ENCODE peak calls at places on chromosome 5, in six cellular contexts. G is tibial artery; T is effector memory CD4-positive, alpha-beta T cell; H is H7; M is HepG2; Z is NT2/D1. L is an unnamed sample. For H3K27me3, the result is how much of the 10 kb centered on the place peaks cover.

GRCh38 chr5:31827862-31828261 is 188.9 kb downstream of the PDZD2 start:
- DNase-seq in Z (no peak), G (no peak), M (no peak), T (no peak), H (no peak), L (peak)

GRCh38 chr5:16671208-16671607 is 54.4 kb upstream of the RETREG1 start:
- DNase-seq in M (no peak), G (no peak), H (no peak), T (no peak), Z (no peak), L (no peak)

GRCh38 chr5:179373101-179373934 is 28.1 kb upstream of the ADAMTS2 start:
- DNase-seq in G (no peak), H (peak), T (no peak), Z (no peak), M (no peak), L (no peak)

GRCh38 chr5:107204413-107204812 is 466.3 kb downstream of the EFNA5 start:
- DNase-seq in M (no peak), T (no peak), G (no peak), Z (no peak), H (no peak), L (no peak)

GRCh38 chr5:10885026-10885425 is 124.0 kb upstream of the DAP start:
- DNase-seq in Z (no peak), T (no peak), G (no peak), H (no peak), M (no peak), L (peak)

GRCh38 chr5:87579678-87580077 is 166.9 kb upstream of the CCNH start:
- DNase-seq in T (no peak), G (no peak), Z (no peak), H (no peak), M (no peak), L (no peak)

GRCh38 chr5:123422433-123423277 is 548 bp downstream of the CEP120 start:
- DNase-seq in G (no peak), Z (no peak), M (peak), H (no peak), T (peak), L (peak)

GRCh38 chr5:64384761-64385160 is 121.1 kb upstream of the RGS7BP start:
- DNase-seq in Z (no peak), G (no peak), T (no peak), M (peak), H (peak), L (peak)

GRCh38 chr5:68252678-68253520 is 37.3 kb downstream of the PIK3R1 start:
- DNase-seq in Z (peak), H (peak), G (no peak), T (peak), M (peak), L (peak)

GRCh38 chr5:111734013-111734412 is 23.0 kb downstream of the NREP start:
- DNase-seq in M (no peak), T (no peak), G (no peak), H (no peak), Z (no peak), L (peak)

GRCh38 chr5:107447587-107447986 is 223.2 kb downstream of the EFNA5 start:
- DNase-seq in H (no peak), T (no peak), M (no peak), Z (no peak), G (no peak), L (no peak)

GRCh38 chr5:133287500-133287899 is 235.7 kb downstream of the HSPA4 start:
- DNase-seq in G (no peak), Z (peak), H (peak), T (no peak), M (peak), L (peak)

GRCh38 chr5:118590806-118591205 is 397.5 kb downstream of the DTWD2 start:
- DNase-seq in T (no peak), M (no peak), H (no peak), Z (no peak), G (no peak), L (no peak)

GRCh38 chr5:126777257-126777973 is 479 bp downstream of the LMNB1 start:
- DNase-seq in T (peak), Z (no peak), H (peak), G (peak), M (peak), L (peak)

GRCh38 chr5:1887400-1888360 is 5.0 kb upstream of the IRX4 start:
- DNase-seq in H (peak), M (no peak), Z (no peak), T (no peak), G (no peak), L (no peak)

GRCh38 chr5:27516437-27516836 is 478.1 kb upstream of the CDH9 start:
- DNase-seq in Z (no peak), H (no peak), T (no peak), M (no peak), G (no peak), L (no peak)

GRCh38 chr5:3382782-3383181 is 212.8 kb upstream of the IRX1 start:
- DNase-seq in T (no peak), G (no peak), H (no peak), Z (no peak), M (no peak), L (no peak)

GRCh38 chr5:175836741-175837729 is 34.3 kb upstream of the CPLX2 start:
- DNase-seq in H (peak), Z (no peak), T (no peak), M (no peak), G (no peak), L (no peak)

GRCh38 chr5:163832155-163832554 is 326.7 kb downstream of the MAT2B start:
- DNase-seq in G (no peak), M (no peak), H (no peak), T (no peak), Z (no peak), L (no peak)

GRCh38 chr5:117615226-117615625 is 1040.6 kb upstream of the SEMA6A start:
- DNase-seq in H (no peak), T (no peak), Z (no peak), G (no peak), M (no peak), L (no peak)

GRCh38 chr5:130992095-130992494 is 173.0 kb downstream of the HINT1 start:
- DNase-seq in G (no peak), H (no peak), M (no peak), Z (no peak), T (no peak), L (no peak)

GRCh38 chr5:140221697-140222223 is 46.8 kb downstream of the CYSTM1 start:
- DNase-seq in G (no peak), H (no peak), T (no peak), M (no peak), Z (no peak), L (peak)

DNA sequence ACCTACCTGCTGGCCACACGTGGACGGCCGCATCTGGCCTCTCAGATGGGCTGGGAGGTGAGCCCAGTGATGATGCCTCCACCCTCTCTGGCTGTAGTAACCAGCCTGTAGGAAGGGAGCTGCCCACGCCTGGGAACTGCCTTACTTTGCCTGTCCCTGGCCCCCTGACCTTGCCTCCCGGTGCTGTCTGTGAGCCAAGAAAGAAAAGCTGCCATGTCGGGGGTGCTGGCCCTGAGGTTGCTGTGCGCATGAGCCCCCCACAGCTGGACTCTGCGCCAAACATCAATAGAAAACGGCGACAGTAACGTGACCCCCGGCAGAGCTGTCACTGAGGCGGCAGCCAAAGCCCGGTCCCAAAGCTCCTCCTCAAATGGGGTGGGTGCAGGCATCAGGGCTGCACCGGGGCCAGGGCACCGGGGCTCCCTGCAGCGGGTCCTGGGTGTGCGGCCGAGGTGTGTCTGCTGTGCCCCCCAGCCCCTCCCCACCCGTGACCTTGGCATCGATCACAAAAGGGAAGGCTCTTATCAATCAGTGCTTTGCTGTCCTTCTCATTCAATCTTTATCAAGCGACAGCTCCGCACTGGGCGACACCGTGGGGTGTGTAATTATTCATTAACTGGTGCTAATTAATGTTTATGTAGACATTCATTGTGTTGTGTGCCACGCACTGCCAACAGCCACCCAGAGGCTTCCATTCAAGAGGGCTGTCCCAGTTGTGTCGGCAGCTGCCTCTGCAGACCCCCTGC is 15.4 kb upstream of the SLC9A3 start:
- DNase-seq in M (no peak), G (no peak), H (no peak), Z (no peak), T (no peak), L (no peak)
- H3K27me3 ChIP-seq in M (under half), G (under half), H (under half), Z (under half), T (under half), L (under half)

GRCh38 chr5:170571331-170571731 is 67.5 kb downstream of the KCNIP1 start:
- DNase-seq in T (no peak), M (peak), Z (no peak), G (no peak), H (no peak), L (peak)

GRCh38 chr5:170571885-170572284 is 68.1 kb downstream of the KCNIP1 start:
- DNase-seq in H (no peak), T (no peak), M (no peak), Z (no peak), G (no peak), L (no peak)

GRCh38 chr5:170573119-170573518 is 69.3 kb downstream of the KCNIP1 start:
- DNase-seq in H (no peak), M (no peak), Z (no peak), G (no peak), T (no peak), L (no peak)

GRCh38 chr5:170572453-170572852 is 68.6 kb downstream of the KCNIP1 start:
- DNase-seq in M (no peak), H (no peak), G (no peak), Z (no peak), T (no peak), L (peak)

GRCh38 chr5:170573660-170574059 is 69.8 kb downstream of the KCNIP1 start:
- DNase-seq in Z (no peak), T (no peak), M (no peak), G (no peak), H (no peak), L (no peak)
- H3K27me3 ChIP-seq in Z (under half), T (under half), M (under half), G (under half), H (under half), L (under half)

DNA sequence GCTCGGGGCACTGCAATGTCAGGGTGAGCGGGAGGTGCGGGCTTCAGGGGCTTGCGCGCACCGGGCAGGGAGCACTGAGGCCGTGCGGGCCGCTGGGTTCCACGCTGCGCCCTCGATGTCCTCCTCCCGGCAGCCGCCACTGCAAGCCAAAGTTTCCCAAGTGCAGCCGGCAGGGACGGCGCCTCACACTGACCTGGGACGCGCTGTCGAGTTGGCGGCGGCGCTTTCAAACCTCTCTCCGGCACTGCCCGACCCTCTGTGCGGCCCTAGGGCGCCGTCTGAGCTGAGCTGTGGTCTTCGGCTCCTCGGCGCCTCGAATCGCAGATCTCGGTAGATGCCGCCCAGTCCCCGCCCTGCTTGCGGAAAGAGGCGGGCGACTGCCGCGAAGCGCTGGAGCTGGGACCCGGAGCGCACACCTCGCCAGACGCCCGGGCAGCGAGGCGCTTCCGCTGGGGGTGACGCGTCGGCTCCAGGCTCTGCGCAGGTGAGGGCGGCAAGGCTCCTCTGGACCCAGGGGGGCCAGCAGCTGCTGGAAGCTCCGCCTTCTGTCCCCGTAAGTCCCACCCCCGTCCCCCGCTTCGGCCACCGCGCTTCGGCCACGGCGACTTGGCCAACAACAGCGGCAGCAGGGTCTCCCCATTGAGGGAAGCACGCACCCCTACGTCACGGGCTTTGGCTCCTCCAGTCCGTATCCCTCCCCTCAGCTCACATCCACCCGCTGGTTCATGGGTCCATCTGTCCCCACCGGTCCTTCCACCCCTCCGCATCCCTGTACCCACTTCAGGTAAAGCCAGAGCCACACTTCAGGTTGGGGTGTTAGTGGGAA is at the start of gene ANKRD34B:
- DNase-seq in G (no peak), M (no peak), Z (no peak), H (peak), T (no peak), L (peak)
- H3K27me3 ChIP-seq in G (under half), M (under half), Z (half or more), H (half or more), T (under half), L (under half)

GRCh38 chr5:76137887-76138542 is 54.8 kb downstream of the SV2C start:
- DNase-seq in Z (no peak), H (no peak), G (no peak), T (no peak), M (no peak), L (no peak)
- H3K27me3 ChIP-seq in Z (under half), H (under half), G (under half), T (under half), M (under half), L (under half)

DNA sequence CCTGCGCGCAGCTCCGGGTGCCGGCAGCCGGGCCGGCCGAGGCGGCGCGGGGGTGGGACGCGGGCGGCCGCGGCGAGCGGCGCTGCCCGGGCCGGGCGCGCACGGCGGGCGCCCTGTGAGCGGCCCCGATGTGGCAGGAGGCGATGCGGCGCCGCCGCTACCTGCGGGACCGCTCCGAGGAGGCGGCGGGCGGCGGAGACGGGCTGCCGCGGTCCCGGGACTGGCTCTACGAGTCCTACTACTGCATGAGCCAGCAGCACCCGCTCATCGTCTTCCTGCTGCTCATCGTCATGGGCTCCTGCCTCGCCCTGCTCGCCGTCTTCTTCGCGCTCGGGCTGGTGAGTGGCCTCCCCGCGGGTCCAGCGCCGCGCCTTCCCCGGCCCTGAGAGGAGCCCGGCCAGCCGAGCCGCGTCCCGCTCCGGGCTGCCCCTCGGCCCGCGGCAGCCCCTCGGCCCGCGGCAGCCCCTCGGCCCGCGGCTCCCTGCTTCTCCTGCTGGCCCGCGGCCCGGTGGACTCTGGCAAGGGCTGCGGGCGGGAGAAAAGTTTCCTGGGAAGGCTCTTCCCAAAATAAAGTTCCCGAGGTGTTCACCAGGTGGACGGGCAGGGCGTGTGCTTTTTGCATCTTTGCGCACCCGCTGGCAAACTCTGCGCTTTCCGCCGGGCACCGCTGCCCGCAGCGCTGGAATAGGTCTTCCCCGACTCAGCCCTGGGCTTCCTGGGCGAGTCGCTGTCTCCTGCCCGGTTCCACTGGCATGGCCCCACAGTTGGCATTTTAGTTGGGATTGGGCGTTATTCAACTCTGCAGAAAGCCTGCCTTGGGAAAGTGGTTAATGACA is 449 bp downstream of the ADCY2 start:
- DNase-seq in Z (no peak), G (no peak), M (no peak), T (no peak), H (no peak), L (no peak)
- H3K27me3 ChIP-seq in Z (under half), G (under half), M (under half), T (under half), H (under half), L (under half)

GRCh38 chr5:78896128-78896527 is 89.0 kb downstream of the ARSB start:
- DNase-seq in G (no peak), Z (no peak), H (no peak), M (no peak), T (no peak), L (peak)
- H3K27me3 ChIP-seq in G (under half), Z (under half), H (under half), M (under half), T (under half), L (under half)

DNA sequence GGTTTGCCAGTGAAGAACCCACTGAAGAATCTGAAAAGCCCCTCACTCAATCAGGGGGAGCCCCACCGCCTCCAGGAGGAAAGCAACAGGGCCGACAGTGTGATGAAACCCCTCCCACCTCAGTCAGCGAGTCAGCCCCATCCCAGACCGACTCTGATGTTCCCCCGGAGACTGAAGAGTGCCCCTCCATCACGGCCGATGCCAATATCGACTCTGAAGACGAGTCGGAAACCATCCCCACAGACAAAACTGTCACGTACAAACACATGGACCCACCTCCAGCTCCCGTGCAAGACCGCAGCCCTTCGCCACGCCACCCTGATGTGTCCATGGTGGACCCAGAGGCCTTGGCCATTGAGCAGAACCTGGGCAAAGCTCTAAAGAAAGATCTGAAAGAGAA is 92.4 kb downstream of the MAP1B start:
- DNase-seq in T (no peak), H (no peak), G (no peak), Z (no peak), M (no peak), L (no peak)
- H3K27me3 ChIP-seq in T (under half), H (under half), G (under half), Z (under half), M (under half), L (under half)

GRCh38 chr5:55258339-55258738 is 24.9 kb upstream of the CCNO start:
- DNase-seq in G (no peak), Z (no peak), M (no peak), T (no peak), H (no peak), L (no peak)
- H3K27me3 ChIP-seq in G (under half), Z (under half), M (under half), T (under half), H (under half), L (under half)

GRCh38 chr5:160480652-160481051 is 59.0 kb downstream of the PTTG1 start:
- DNase-seq in G (no peak), M (peak), H (no peak), Z (no peak), T (no peak), L (no peak)

GRCh38 chr5:160488394-160488943 is 66.8 kb downstream of the PTTG1 start:
- DNase-seq in M (no peak), H (no peak), Z (no peak), G (no peak), T (no peak), L (no peak)

GRCh38 chr5:160485364-160486010 is 63.8 kb downstream of the PTTG1 start:
- DNase-seq in T (no peak), H (no peak), M (no peak), G (no peak), Z (no peak), L (no peak)

GRCh38 chr5:160486573-160486972 is 64.9 kb downstream of the PTTG1 start:
- DNase-seq in G (no peak), Z (no peak), M (no peak), T (peak), H (no peak), L (no peak)

DNA sequence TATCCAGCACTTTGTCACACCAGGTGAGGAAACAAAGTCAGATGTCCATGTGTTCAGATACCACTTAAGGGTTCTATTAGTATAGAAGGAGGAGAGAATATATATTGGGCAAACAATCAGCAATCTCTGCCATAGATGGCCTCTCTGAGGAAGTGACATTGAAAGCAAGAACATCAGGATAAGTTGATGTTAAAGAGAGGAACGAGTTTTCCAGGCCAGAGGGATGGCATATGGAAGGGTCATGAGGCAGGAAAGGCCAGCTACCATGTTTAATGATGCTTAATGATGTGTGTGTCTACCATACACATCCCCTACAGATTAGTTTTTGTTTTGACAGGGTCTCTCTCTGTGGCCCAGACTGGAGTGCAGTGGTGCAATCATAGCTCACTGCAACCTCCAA is 63.0 kb downstream of the PTTG1 start:
- DNase-seq in H (no peak), G (no peak), Z (no peak), T (no peak), M (no peak), L (no peak)
- H3K27me3 ChIP-seq in H (under half), G (under half), Z (under half), T (under half), M (under half), L (under half)

GRCh38 chr5:38321978-38322377 is 63.6 kb downstream of the EGFLAM start:
- DNase-seq in G (no peak), M (no peak), H (no peak), T (no peak), Z (no peak), L (no peak)
- H3K27me3 ChIP-seq in G (under half), M (under half), H (under half), T (under half), Z (under half), L (under half)